ENCODE peak calls at places on chromosomes 7 and 10, in four cellular contexts. C is breast epithelium, I is PC-3, N is PC-9. E is an unnamed sample.

GRCh38 chr7:4171029-4171786 is 510.9 kb upstream of the FOXK1 start:
- DNase-seq in C (no peak), I (no peak), N (no peak), E (no peak)

GRCh38 chr10:105339669-105340068 is 698.6 kb downstream of the SORCS3 start:
- DNase-seq in C (no peak), I (no peak), N (no peak), E (no peak)

GRCh38 chr10:113539789-113540188 is 13.1 kb upstream of the HABP2 start:
- DNase-seq in C (no peak), I (peak), N (no peak), E (no peak)

GRCh38 chr7:73715648-73716317 is 3.7 kb downstream of the STX1A start:
- DNase-seq in C (no peak), I (peak), N (peak), E (no peak)

GRCh38 chr10:99248824-99249223 is 13.2 kb upstream of the HPSE2 start:
- DNase-seq in C (no peak), I (no peak), N (no peak), E (no peak)

GRCh38 chr10:329361-330099 is 194.3 kb downstream of the ZMYND11 start:
- DNase-seq in C (peak), I (peak), N (peak), E (no peak)

GRCh38 chr7:130897515-130898419 is 163.8 kb upstream of the KLF14 start:
- DNase-seq in C (no peak), I (peak), N (peak), E (no peak)

GRCh38 chr10:34789993-34790506 is 25.0 kb downstream of the PARD3 start:
- DNase-seq in C (no peak), I (no peak), N (no peak), E (no peak)

GRCh38 chr7:20310963-20311742 is 19.5 kb upstream of the ITGB8 start:
- DNase-seq in C (no peak), I (peak), N (no peak), E (no peak)

GRCh38 chr10:99521474-99522077 is 11.2 kb upstream of the NKX2-3 start:
- DNase-seq in C (no peak), I (no peak), N (no peak), E (no peak)

GRCh38 chr10:28922127-28922526 is 244.8 kb downstream of the BAMBI start:
- DNase-seq in C (no peak), I (peak), N (no peak), E (no peak)

GRCh38 chr10:73840056-73840402 is 28.6 kb upstream of the NDST2 start:
- DNase-seq in C (no peak), I (no peak), N (no peak), E (no peak)

GRCh38 chr10:127198721-127199120 is 2.3 kb upstream of the INSYN2A start:
- DNase-seq in C (no peak), I (no peak), N (no peak), E (no peak)

GRCh38 chr10:132078746-132079345 is 13.1 kb downstream of the JAKMIP3 start:
- DNase-seq in C (no peak), I (no peak), N (no peak), E (no peak)

GRCh38 chr7:128366986-128367385 is 5.5 kb upstream of the PRRT4 start:
- DNase-seq in C (no peak), I (no peak), N (no peak), E (no peak)

GRCh38 chr7:121244120-121244865 is 84.5 kb upstream of the WNT16 start:
- DNase-seq in C (no peak), I (no peak), N (no peak), E (no peak)

GRCh38 chr10:43680035-43680434 is 31.4 kb upstream of the ZNF32 start:
- DNase-seq in C (no peak), I (peak), N (no peak), E (no peak)

GRCh38 chr10:19498348-19499290 is 317.6 kb upstream of the PLXDC2 start:
- DNase-seq in C (no peak), I (peak), N (no peak), E (no peak)

GRCh38 chr7:99831595-99831994 is 3.8 kb downstream of the CYP3A43 start:
- DNase-seq in C (no peak), I (no peak), N (no peak), E (no peak)

GRCh38 chr7:119724041-119724792 is 548.8 kb upstream of the KCND2 start:
- DNase-seq in C (no peak), I (no peak), N (no peak), E (no peak)

GRCh38 chr7:70693690-70694356 is 438.1 kb upstream of the GALNT17 start:
- DNase-seq in C (peak), I (no peak), N (no peak), E (peak)
- TF ChIP-seq CTCF in C (peak), I (no peak), N (no peak), E (no peak)

DNA sequence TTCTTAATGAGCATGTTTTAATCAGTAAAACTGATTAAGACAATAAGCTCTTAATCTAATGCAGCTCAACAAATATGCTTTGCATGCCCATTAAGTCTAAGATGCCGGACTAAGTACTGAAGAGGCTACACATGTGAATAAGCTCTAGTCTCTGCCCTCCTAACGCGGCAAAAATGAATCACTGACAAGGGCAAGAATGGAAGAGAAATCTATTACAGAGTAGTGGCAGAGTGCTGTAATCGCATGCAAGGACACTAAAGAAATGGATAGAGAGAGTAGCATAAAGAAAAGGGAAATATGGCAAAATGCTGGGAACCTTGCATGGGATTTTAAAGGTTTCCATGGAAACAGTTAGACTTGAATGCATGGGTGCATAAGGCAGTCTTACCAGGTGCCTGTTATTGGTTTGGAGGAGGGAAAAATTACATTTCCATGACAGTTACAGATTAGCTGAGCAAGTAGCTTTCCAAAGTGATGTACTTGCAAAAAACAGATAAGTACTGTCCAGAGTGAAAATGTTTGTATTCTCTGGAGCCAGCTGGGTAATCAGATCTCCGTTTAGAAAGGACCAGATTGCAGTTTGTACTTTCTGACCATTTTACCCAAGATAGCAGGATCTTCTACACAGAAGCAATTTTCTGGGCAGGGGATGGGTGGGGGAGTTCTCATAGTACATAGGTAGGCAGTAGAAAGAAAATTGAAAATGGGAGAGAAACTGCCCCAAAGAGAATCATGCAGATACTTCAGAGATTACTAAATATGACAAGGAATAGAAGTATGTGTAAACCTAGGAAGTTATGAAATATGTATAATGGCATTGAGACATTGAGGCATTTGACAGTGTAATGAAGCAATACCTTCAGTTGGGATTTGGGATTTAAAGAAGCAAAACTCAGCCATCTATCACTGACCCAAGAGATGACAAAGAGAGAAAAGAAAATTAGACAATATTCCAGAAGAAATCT is 233.3 kb downstream of the PTN start:
- DNase-seq in C (no peak), I (peak), N (no peak), E (no peak)
- TF ChIP-seq CTCF in C (no peak), I (no peak), N (no peak), E (no peak)

DNA sequence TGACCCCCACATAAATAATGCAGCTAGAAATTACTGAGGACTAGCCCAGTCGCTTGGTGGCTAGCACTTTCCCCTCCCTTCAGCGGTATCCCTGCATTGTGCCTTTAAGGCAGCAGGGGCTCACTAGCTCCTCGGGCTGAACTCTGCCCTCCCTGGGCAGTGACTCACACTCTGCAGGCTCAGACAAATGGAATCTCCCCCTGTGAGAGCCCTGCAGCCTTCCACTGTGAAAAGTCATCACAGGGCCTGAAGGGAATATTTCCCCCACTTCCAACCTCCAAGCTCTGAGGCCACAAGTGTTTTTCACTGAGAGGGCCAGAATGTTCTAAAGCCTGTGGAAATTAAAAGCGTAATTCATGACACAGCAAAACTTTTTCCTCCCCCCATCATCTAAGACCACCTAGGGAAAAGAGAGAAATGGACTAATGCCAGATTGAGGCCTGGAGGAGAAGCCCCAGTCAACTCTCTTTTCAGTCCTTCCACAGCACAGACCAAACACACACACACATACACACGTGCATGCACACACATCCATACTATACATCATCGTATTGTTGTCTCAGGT is 93.6 kb upstream of the COL1A2 start:
- DNase-seq in C (no peak), I (peak), N (peak), E (no peak)
- TF ChIP-seq CTCF in C (no peak), I (no peak), N (peak), E (no peak)

DNA sequence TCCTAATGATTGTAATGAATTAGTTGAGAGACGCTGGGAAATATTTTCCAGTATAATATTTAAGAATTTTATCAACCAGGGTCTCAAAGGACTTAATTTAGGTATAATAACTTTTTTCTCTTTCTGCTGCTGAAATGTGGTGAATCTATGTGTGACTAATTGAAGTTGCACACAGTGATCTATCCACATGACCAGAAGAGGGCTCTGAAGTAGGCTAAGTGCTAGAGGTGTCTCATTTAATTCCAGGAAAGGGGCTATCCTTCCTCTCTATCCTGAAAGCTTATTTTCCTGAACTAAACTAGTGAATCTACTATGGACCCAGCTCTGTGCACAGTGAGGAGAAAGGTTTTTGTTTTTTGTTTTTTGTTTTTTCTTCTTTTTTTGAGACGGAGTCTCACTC is 294.4 kb upstream of the MYO3A start:
- DNase-seq in C (no peak), I (peak), N (no peak), E (no peak)
- TF ChIP-seq CTCF in C (no peak), I (no peak), N (no peak), E (no peak)

GRCh38 chr10:45000764-45001381 is at the start of gene ZNF22:
- DNase-seq in C (no peak), I (peak), N (peak), E (peak)
- TF ChIP-seq CTCF in C (no peak), I (no peak), N (no peak), E (no peak)

GRCh38 chr10:128843972-128844371 is 623.1 kb upstream of the MGMT start:
- DNase-seq in C (no peak), I (no peak), N (no peak), E (no peak)
- TF ChIP-seq CTCF in C (no peak), I (no peak), N (no peak), E (no peak)

GRCh38 chr7:80681272-80681885 is 42.9 kb downstream of the CD36 start:
- DNase-seq in C (no peak), I (peak), N (peak), E (no peak)
- TF ChIP-seq CTCF in C (no peak), I (peak), N (peak), E (no peak)

DNA sequence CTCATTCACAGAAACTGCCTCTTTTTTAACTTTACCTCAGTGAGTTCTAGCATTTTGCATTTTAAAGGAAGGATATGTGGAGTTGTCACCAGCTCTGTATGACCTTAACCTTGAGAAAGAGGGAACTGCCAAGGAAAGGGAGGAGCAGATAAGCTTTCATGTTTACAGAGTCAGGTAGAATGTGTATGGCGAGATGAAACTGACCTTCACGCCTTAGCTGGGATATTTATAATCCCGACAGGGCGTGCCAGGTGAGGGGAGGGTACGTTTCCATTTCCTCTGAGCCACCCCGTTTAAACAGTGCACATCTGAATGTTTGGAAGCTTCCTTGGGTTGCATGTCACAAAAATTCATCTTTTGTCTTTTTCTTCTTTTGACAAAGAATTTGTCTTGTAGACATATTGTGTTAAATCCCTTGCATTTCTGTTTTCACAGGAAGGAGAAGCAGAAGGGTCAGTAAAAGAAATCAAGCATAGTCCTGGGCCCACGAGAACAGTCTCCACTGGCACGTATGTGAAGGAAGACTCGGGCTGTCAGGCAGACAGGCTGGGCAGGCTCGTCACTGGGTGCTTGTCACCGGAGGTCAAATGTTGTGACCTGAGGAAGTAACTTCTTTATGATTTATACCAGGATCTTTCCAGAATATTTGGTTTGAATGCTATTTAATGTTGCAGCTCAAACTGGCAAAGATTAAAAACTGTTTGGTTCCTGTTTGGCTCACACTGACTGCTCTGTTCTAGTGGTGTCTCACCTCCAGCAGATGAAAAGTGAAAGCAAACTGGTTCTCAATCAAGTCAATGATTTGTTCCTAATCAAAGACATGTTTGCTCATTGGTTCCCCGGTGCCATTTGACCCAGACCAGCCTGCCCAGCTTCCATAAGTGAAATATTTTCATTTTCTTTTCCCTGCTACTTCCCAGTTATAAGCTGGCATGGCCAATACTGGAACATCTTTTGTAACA is 16.1 kb downstream of the OPTN start:
- DNase-seq in C (no peak), I (no peak), N (no peak), E (no peak)
- TF ChIP-seq CTCF in C (no peak), I (no peak), N (no peak), E (no peak)

DNA sequence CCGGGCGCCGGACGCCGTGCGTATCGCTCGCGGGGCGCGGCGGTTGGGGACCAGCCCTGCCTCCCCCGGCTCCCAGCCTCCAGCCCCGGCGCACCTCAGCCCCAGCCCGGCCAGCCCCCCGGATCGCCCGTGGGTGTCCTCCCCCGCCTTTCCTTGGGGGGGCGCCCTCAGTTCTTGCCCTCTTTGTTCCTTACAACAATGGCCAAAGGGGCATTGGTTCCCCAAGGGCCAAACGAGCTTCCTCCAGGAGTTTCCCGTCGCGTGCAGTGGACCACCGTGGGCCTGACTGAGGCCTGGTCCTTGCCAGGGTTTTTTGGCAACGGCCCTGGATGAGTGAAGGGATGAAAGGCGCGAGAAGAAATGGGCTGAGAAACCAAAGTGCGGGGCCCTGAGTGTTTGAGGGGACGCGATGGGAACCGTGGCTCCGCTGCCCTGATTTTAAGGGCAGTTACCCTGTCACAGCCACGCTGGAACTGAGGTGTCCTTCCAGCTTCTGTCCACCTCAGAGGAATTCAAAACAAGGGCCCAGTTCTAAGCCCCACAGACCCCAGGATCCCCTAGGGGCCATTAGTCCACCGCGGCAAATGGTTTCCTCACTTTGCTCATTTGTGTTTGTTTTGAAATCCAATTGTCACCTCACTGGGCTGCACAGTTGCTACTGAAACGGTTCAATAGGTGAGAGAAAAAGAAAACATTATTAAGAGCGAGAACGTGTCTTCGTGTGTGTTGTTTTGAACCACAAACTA is 1.4 kb downstream of the MACROH2A2 start:
- DNase-seq in C (no peak), I (peak), N (no peak), E (no peak)
- TF ChIP-seq CTCF in C (no peak), I (peak), N (no peak), E (no peak)

DNA sequence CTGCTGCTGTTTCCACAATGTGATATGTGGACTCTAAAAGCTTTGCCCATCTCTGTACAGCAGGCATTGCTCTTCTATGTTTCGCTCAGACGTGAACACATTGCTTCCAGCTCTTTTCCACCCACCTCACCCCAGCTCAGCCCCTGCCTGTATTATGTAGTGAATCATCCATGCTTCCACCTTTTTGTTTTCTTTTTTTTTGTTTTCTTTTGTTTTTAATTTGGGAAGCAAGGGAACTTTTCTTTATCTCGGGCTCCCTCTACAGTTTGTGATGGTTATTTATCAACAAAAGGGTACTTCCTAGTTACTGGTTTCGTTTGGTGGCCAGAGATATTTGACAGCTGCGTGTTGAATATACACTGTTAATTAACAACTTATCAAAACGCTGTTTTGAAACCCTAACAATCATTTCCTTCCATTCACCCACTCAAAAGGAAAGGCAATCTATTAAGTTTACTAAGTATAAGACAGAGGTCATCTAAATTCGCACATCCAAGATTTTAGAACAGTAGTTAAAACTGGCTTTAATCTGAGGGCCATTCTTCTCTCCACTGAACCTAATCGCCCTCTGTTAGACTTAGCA is 127.9 kb upstream of the STK17A start:
- DNase-seq in C (no peak), I (peak), N (no peak), E (no peak)
- TF ChIP-seq CTCF in C (peak), I (peak), N (peak), E (no peak)

E was measured in activated B cell treated with CpG ODN at 0.5 μM for 24 hours.